ENCODE peak calls at places on chromosomes 12 and 14, in five cellular contexts. One of them, this sample, is unnamed.

GRCh38 chr12:112317481-112317880 is 64.8 kb downstream of the HECTD4 start:
- DNase-seq in activated T-cell treated with anti-CD3 and anti-CD28 coated beads, Interleukin-2, amount 50 U/mL, for 4 hours: no peak
- DNase-seq in left colon: no peak
- DNase-seq in NCI-H524: no peak
- DNase-seq in ureter: no peak
- DNase-seq in this sample: no peak

GRCh38 chr12:64412458-64412857 is 8.3 kb downstream of the XPOT start:
- DNase-seq in activated T-cell treated with anti-CD3 and anti-CD28 coated beads, Interleukin-2, amount 50 U/mL, for 4 hours: no peak
- DNase-seq in NCI-H524: no peak
- DNase-seq in left colon: no peak
- DNase-seq in ureter: no peak
- DNase-seq in this sample: no peak

GRCh38 chr12:62933871-62934798 is 815 bp downstream of the PPM1H start:
- DNase-seq in ureter: no peak
- DNase-seq in left colon: peak
- DNase-seq in activated T-cell treated with anti-CD3 and anti-CD28 coated beads, Interleukin-2, amount 50 U/mL, for 4 hours: no peak
- DNase-seq in NCI-H524: peak
- DNase-seq in this sample: peak

GRCh38 chr12:124480469-124481256 is 86.7 kb downstream of the NCOR2 start:
- DNase-seq in activated T-cell treated with anti-CD3 and anti-CD28 coated beads, Interleukin-2, amount 50 U/mL, for 4 hours: no peak
- DNase-seq in ureter: no peak
- DNase-seq in NCI-H524: peak
- DNase-seq in left colon: peak
- DNase-seq in this sample: no peak

GRCh38 chr12:69039881-69040280 is 106.9 kb upstream of the CPM start:
- DNase-seq in ureter: no peak
- DNase-seq in NCI-H524: no peak
- DNase-seq in activated T-cell treated with anti-CD3 and anti-CD28 coated beads, Interleukin-2, amount 50 U/mL, for 4 hours: no peak
- DNase-seq in left colon: no peak
- DNase-seq in this sample: no peak

GRCh38 chr14:54257424-54257823 is 139.4 kb upstream of the CDKN3 start:
- DNase-seq in ureter: no peak
- DNase-seq in left colon: no peak
- DNase-seq in activated T-cell treated with anti-CD3 and anti-CD28 coated beads, Interleukin-2, amount 50 U/mL, for 4 hours: no peak
- DNase-seq in NCI-H524: no peak
- DNase-seq in this sample: no peak

GRCh38 chr14:31582286-31582691 is 21.1 kb downstream of the NUBPL start:
- DNase-seq in ureter: no peak
- DNase-seq in NCI-H524: no peak
- DNase-seq in left colon: no peak
- DNase-seq in activated T-cell treated with anti-CD3 and anti-CD28 coated beads, Interleukin-2, amount 50 U/mL, for 4 hours: no peak
- DNase-seq in this sample: no peak

GRCh38 chr14:105019861-105020814 is 745 bp downstream of the CDCA4 start:
- DNase-seq in ureter: no peak
- DNase-seq in NCI-H524: peak
- DNase-seq in activated T-cell treated with anti-CD3 and anti-CD28 coated beads, Interleukin-2, amount 50 U/mL, for 4 hours: peak
- DNase-seq in left colon: peak
- DNase-seq in this sample: no peak

GRCh38 chr12:75130811-75131210 is 78.8 kb downstream of the KCNC2 start:
- DNase-seq in NCI-H524: peak
- DNase-seq in left colon: no peak
- DNase-seq in ureter: no peak
- DNase-seq in activated T-cell treated with anti-CD3 and anti-CD28 coated beads, Interleukin-2, amount 50 U/mL, for 4 hours: no peak
- DNase-seq in this sample: no peak

GRCh38 chr12:108914031-108914630 is 34.2 kb downstream of the DAO start:
- DNase-seq in NCI-H524: no peak
- DNase-seq in left colon: no peak
- DNase-seq in activated T-cell treated with anti-CD3 and anti-CD28 coated beads, Interleukin-2, amount 50 U/mL, for 4 hours: no peak
- DNase-seq in ureter: no peak
- DNase-seq in this sample: peak

GRCh38 chr12:9707864-9708808 is 24.8 kb downstream of the CLECL1 start:
- DNase-seq in activated T-cell treated with anti-CD3 and anti-CD28 coated beads, Interleukin-2, amount 50 U/mL, for 4 hours: peak
- DNase-seq in ureter: no peak
- DNase-seq in left colon: peak
- DNase-seq in NCI-H524: peak
- DNase-seq in this sample: peak

GRCh38 chr14:25048170-25049126 is 1.5 kb downstream of the STXBP6 start:
- DNase-seq in activated T-cell treated with anti-CD3 and anti-CD28 coated beads, Interleukin-2, amount 50 U/mL, for 4 hours: no peak
- DNase-seq in left colon: peak
- DNase-seq in NCI-H524: no peak
- DNase-seq in ureter: no peak
- DNase-seq in this sample: peak

GRCh38 chr14:91252901-91253794 is 8.6 kb upstream of the GPR68 start:
- DNase-seq in NCI-H524: peak
- DNase-seq in left colon: peak
- DNase-seq in activated T-cell treated with anti-CD3 and anti-CD28 coated beads, Interleukin-2, amount 50 U/mL, for 4 hours: peak
- DNase-seq in ureter: no peak
- DNase-seq in this sample: peak

GRCh38 chr14:103074699-103075341 is 9.2 kb upstream of the LBHD2 start:
- DNase-seq in left colon: peak
- DNase-seq in NCI-H524: peak
- DNase-seq in ureter: no peak
- DNase-seq in activated T-cell treated with anti-CD3 and anti-CD28 coated beads, Interleukin-2, amount 50 U/mL, for 4 hours: no peak
- DNase-seq in this sample: no peak

GRCh38 chr12:67524861-67525499 is 123.6 kb upstream of the DYRK2 start:
- DNase-seq in NCI-H524: no peak
- DNase-seq in ureter: no peak
- DNase-seq in left colon: no peak
- DNase-seq in activated T-cell treated with anti-CD3 and anti-CD28 coated beads, Interleukin-2, amount 50 U/mL, for 4 hours: no peak
- DNase-seq in this sample: no peak

GRCh38 chr14:103281496-103282231 is 52.4 kb upstream of the EIF5 start:
- DNase-seq in NCI-H524: peak
- DNase-seq in activated T-cell treated with anti-CD3 and anti-CD28 coated beads, Interleukin-2, amount 50 U/mL, for 4 hours: no peak
- DNase-seq in left colon: peak
- DNase-seq in ureter: peak
- DNase-seq in this sample: no peak

GRCh38 chr14:24681056-24681455 is 47.1 kb upstream of the GZMB start:
- DNase-seq in activated T-cell treated with anti-CD3 and anti-CD28 coated beads, Interleukin-2, amount 50 U/mL, for 4 hours: no peak
- DNase-seq in left colon: no peak
- DNase-seq in ureter: no peak
- DNase-seq in NCI-H524: no peak
- DNase-seq in this sample: no peak

GRCh38 chr12:95318071-95318545 is 100.5 kb downstream of the VEZT start:
- DNase-seq in activated T-cell treated with anti-CD3 and anti-CD28 coated beads, Interleukin-2, amount 50 U/mL, for 4 hours: no peak
- DNase-seq in left colon: no peak
- DNase-seq in ureter: no peak
- DNase-seq in NCI-H524: no peak
- DNase-seq in this sample: peak

GRCh38 chr14:68654471-68654941 is 138.4 kb downstream of the ZFP36L1 start:
- DNase-seq in activated T-cell treated with anti-CD3 and anti-CD28 coated beads, Interleukin-2, amount 50 U/mL, for 4 hours: no peak
- DNase-seq in ureter: peak
- DNase-seq in NCI-H524: no peak
- DNase-seq in left colon: no peak
- DNase-seq in this sample: no peak

GRCh38 chr12:32917094-32917611 is 20.6 kb upstream of the PKP2 start:
- DNase-seq in left colon: no peak
- DNase-seq in NCI-H524: no peak
- DNase-seq in ureter: no peak
- DNase-seq in activated T-cell treated with anti-CD3 and anti-CD28 coated beads, Interleukin-2, amount 50 U/mL, for 4 hours: no peak
- DNase-seq in this sample: no peak

GRCh38 chr14:64410084-64410774 is 22.1 kb downstream of the MTHFD1 start:
- DNase-seq in left colon: no peak
- DNase-seq in NCI-H524: no peak
- DNase-seq in activated T-cell treated with anti-CD3 and anti-CD28 coated beads, Interleukin-2, amount 50 U/mL, for 4 hours: no peak
- DNase-seq in ureter: no peak
- DNase-seq in this sample: no peak

GRCh38 chr12:127537070-127537469 is 729.9 kb upstream of the TMEM132C start:
- DNase-seq in left colon: no peak
- DNase-seq in NCI-H524: no peak
- DNase-seq in activated T-cell treated with anti-CD3 and anti-CD28 coated beads, Interleukin-2, amount 50 U/mL, for 4 hours: no peak
- DNase-seq in ureter: no peak
- DNase-seq in this sample: no peak

GRCh38 chr12:25843976-25844375 is 114.5 kb upstream of the RASSF8 start:
- DNase-seq in activated T-cell treated with anti-CD3 and anti-CD28 coated beads, Interleukin-2, amount 50 U/mL, for 4 hours: no peak
- DNase-seq in left colon: no peak
- DNase-seq in NCI-H524: no peak
- DNase-seq in ureter: no peak
- DNase-seq in this sample: no peak

GRCh38 chr14:21987937-21988336 is 314.3 kb upstream of the OR4E1 start:
- DNase-seq in left colon: no peak
- DNase-seq in activated T-cell treated with anti-CD3 and anti-CD28 coated beads, Interleukin-2, amount 50 U/mL, for 4 hours: no peak
- DNase-seq in ureter: no peak
- DNase-seq in NCI-H524: no peak
- DNase-seq in this sample: no peak

GRCh38 chr14:95695051-95695450 is 8.8 kb downstream of the TCL1B start:
- DNase-seq in NCI-H524: no peak
- DNase-seq in ureter: no peak
- DNase-seq in activated T-cell treated with anti-CD3 and anti-CD28 coated beads, Interleukin-2, amount 50 U/mL, for 4 hours: no peak
- DNase-seq in left colon: no peak
- DNase-seq in this sample: no peak

GRCh38 chr12:94082690-94083089 is 65.7 kb upstream of the PLXNC1 start:
- DNase-seq in left colon: no peak
- DNase-seq in NCI-H524: no peak
- DNase-seq in ureter: no peak
- DNase-seq in activated T-cell treated with anti-CD3 and anti-CD28 coated beads, Interleukin-2, amount 50 U/mL, for 4 hours: no peak
- DNase-seq in this sample: no peak

GRCh38 chr12:108972226-108972757 is 48.6 kb downstream of the SVOP start:
- DNase-seq in left colon: no peak
- DNase-seq in activated T-cell treated with anti-CD3 and anti-CD28 coated beads, Interleukin-2, amount 50 U/mL, for 4 hours: no peak
- DNase-seq in NCI-H524: no peak
- DNase-seq in ureter: no peak
- DNase-seq in this sample: no peak

GRCh38 chr14:100593751-100594624 is 6.8 kb upstream of the BEGAIN start:
- DNase-seq in left colon: no peak
- DNase-seq in activated T-cell treated with anti-CD3 and anti-CD28 coated beads, Interleukin-2, amount 50 U/mL, for 4 hours: no peak
- DNase-seq in NCI-H524: no peak
- DNase-seq in ureter: no peak
- DNase-seq in this sample: no peak

GRCh38 chr14:101836131-101836530 is 74.6 kb downstream of the PPP2R5C start:
- DNase-seq in left colon: no peak
- DNase-seq in NCI-H524: no peak
- DNase-seq in activated T-cell treated with anti-CD3 and anti-CD28 coated beads, Interleukin-2, amount 50 U/mL, for 4 hours: no peak
- DNase-seq in ureter: no peak
- DNase-seq in this sample: no peak

This sample was measured in prostate gland.